ENCODE peak calls at places on chromosome 7, in seven cellular contexts. K is fibroblast of the aortic adventitia, E is OCI-M1, N is NCI-H82, F is omental fat pad, I is PC-9, C is anterior cingulate cortex. U is an unnamed sample.

GRCh38 chr7:107564553-107565298 is 955 bp downstream of the DUS4L start:
- DNase-seq in K (peak), E (no peak), N (no peak), F (no peak), I (no peak), C (no peak), U (no peak)

GRCh38 chr7:117227091-117227490 is 95.8 kb downstream of the WNT2 start:
- DNase-seq in K (peak), E (peak), N (no peak), F (no peak), I (no peak), C (no peak), U (no peak)

GRCh38 chr7:54838540-54838925 is 79.5 kb upstream of the SEC61G start:
- DNase-seq in K (no peak), E (no peak), N (no peak), F (no peak), I (no peak), C (no peak), U (no peak)

GRCh38 chr7:16071246-16071857 is 350.0 kb downstream of the CRPPA start:
- DNase-seq in K (peak), E (peak), N (peak), F (no peak), I (peak), C (no peak), U (no peak)

GRCh38 chr7:5997210-5997808 is 11.5 kb downstream of the PMS2 start:
- DNase-seq in K (peak), E (peak), N (peak), F (no peak), I (peak), C (no peak), U (peak)

GRCh38 chr7:130935564-130936157 is 201.7 kb upstream of the KLF14 start:
- DNase-seq in K (no peak), E (no peak), N (no peak), F (no peak), I (no peak), C (no peak), U (no peak)

GRCh38 chr7:400901-401485 is 111.0 kb downstream of the FOXL3 start:
- DNase-seq in K (no peak), E (no peak), N (no peak), F (no peak), I (no peak), C (no peak), U (no peak)

GRCh38 chr7:116897661-116898060 is 35.3 kb downstream of the CAPZA2 start:
- DNase-seq in K (no peak), E (no peak), N (no peak), F (no peak), I (no peak), C (no peak), U (no peak)

GRCh38 chr7:23058412-23059096 is 44.6 kb upstream of the HYCC1 start:
- DNase-seq in K (no peak), E (peak), N (no peak), F (no peak), I (no peak), C (no peak), U (no peak)

GRCh38 chr7:7565746-7566650 is 686 bp upstream of the MIOS start:
- DNase-seq in K (no peak), E (no peak), N (peak), F (no peak), I (peak), C (no peak), U (no peak)